ENCODE peak calls at places on chromosomes 4 and X, in nine cellular contexts. One of them, this sample, is unnamed. For H3K4me1, the result is how much of the 10 kb centered on the place peaks cover.

GRCh38 chr4:123349401-123350190 is 47.0 kb upstream of the SPRY1 start:
- DNase-seq in GM23248: no peak
- DNase-seq in right cardiac atrium: no peak
- DNase-seq in OCI-LY7: no peak
- DNase-seq in effector memory CD4-positive, alpha-beta T cell: no peak
- DNase-seq in neural progenitor cell: peak
- DNase-seq in fibroblast of lung: peak
- DNase-seq in left ventricle myocardium inferior: no peak
- DNase-seq in left lung: no peak
- DNase-seq in this sample: no peak

GRCh38 chrX:72306085-72306801 is 529 bp upstream of the CITED1 start:
- DNase-seq in GM23248: peak
- DNase-seq in right cardiac atrium: no peak
- DNase-seq in OCI-LY7: no peak
- DNase-seq in effector memory CD4-positive, alpha-beta T cell: no peak
- DNase-seq in neural progenitor cell: peak
- DNase-seq in fibroblast of lung: peak
- DNase-seq in left ventricle myocardium inferior: no peak
- DNase-seq in left lung: no peak
- DNase-seq in this sample: no peak

GRCh38 chr4:172344266-172344772 is 531.1 kb downstream of the GALNTL6 start:
- DNase-seq in GM23248: no peak
- DNase-seq in right cardiac atrium: no peak
- DNase-seq in OCI-LY7: no peak
- DNase-seq in effector memory CD4-positive, alpha-beta T cell: no peak
- DNase-seq in neural progenitor cell: no peak
- DNase-seq in fibroblast of lung: no peak
- DNase-seq in left ventricle myocardium inferior: no peak
- DNase-seq in left lung: no peak
- DNase-seq in this sample: no peak

GRCh38 chr4:733631-733980 is 28.0 kb downstream of the PCGF3 start:
- DNase-seq in GM23248: no peak
- DNase-seq in right cardiac atrium: peak
- DNase-seq in OCI-LY7: no peak
- DNase-seq in effector memory CD4-positive, alpha-beta T cell: no peak
- DNase-seq in neural progenitor cell: no peak
- DNase-seq in fibroblast of lung: no peak
- DNase-seq in left ventricle myocardium inferior: no peak
- DNase-seq in left lung: no peak
- DNase-seq in this sample: peak

GRCh38 chrX:116204947-116205346 is 34.4 kb downstream of the AGTR2 start:
- DNase-seq in GM23248: peak
- DNase-seq in right cardiac atrium: no peak
- DNase-seq in OCI-LY7: peak
- DNase-seq in effector memory CD4-positive, alpha-beta T cell: no peak
- DNase-seq in neural progenitor cell: peak
- DNase-seq in fibroblast of lung: peak
- DNase-seq in left ventricle myocardium inferior: no peak
- DNase-seq in left lung: no peak
- DNase-seq in this sample: no peak

GRCh38 chr4:145276044-145276443 is 95.7 kb upstream of the OTUD4 start:
- DNase-seq in GM23248: no peak
- DNase-seq in right cardiac atrium: no peak
- DNase-seq in OCI-LY7: no peak
- DNase-seq in effector memory CD4-positive, alpha-beta T cell: no peak
- DNase-seq in neural progenitor cell: no peak
- DNase-seq in fibroblast of lung: no peak
- DNase-seq in left ventricle myocardium inferior: no peak
- DNase-seq in left lung: no peak
- DNase-seq in this sample: no peak

GRCh38 chr4:3389186-3389878 is 52.4 kb upstream of the HGFAC start:
- DNase-seq in GM23248: no peak
- DNase-seq in right cardiac atrium: no peak
- DNase-seq in OCI-LY7: no peak
- DNase-seq in effector memory CD4-positive, alpha-beta T cell: no peak
- DNase-seq in neural progenitor cell: no peak
- DNase-seq in fibroblast of lung: no peak
- DNase-seq in left ventricle myocardium inferior: peak
- DNase-seq in left lung: no peak
- DNase-seq in this sample: no peak

GRCh38 chrX:153460826-153461225 is 9.6 kb downstream of the HAUS7 start:
- DNase-seq in GM23248: peak
- DNase-seq in right cardiac atrium: peak
- DNase-seq in OCI-LY7: peak
- DNase-seq in effector memory CD4-positive, alpha-beta T cell: peak
- DNase-seq in neural progenitor cell: peak
- DNase-seq in fibroblast of lung: peak
- DNase-seq in left ventricle myocardium inferior: no peak
- DNase-seq in left lung: no peak
- DNase-seq in this sample: peak

GRCh38 chr4:128310266-128310697 is 22.7 kb upstream of the PGRMC2 start:
- DNase-seq in GM23248: no peak
- DNase-seq in right cardiac atrium: peak
- DNase-seq in OCI-LY7: no peak
- DNase-seq in effector memory CD4-positive, alpha-beta T cell: no peak
- DNase-seq in neural progenitor cell: peak
- DNase-seq in fibroblast of lung: no peak
- DNase-seq in left ventricle myocardium inferior: peak
- DNase-seq in left lung: no peak
- DNase-seq in this sample: peak

GRCh38 chr4:70182517-70183167 is 12.9 kb upstream of the ODAM start:
- DNase-seq in GM23248: no peak
- DNase-seq in right cardiac atrium: no peak
- DNase-seq in OCI-LY7: no peak
- DNase-seq in effector memory CD4-positive, alpha-beta T cell: no peak
- DNase-seq in neural progenitor cell: no peak
- DNase-seq in fibroblast of lung: no peak
- DNase-seq in left ventricle myocardium inferior: no peak
- DNase-seq in left lung: no peak
- DNase-seq in this sample: no peak

GRCh38 chr4:122958505-122958904 is 36.1 kb upstream of the NUDT6 start:
- DNase-seq in GM23248: no peak
- DNase-seq in right cardiac atrium: no peak
- DNase-seq in OCI-LY7: no peak
- DNase-seq in effector memory CD4-positive, alpha-beta T cell: no peak
- DNase-seq in neural progenitor cell: no peak
- DNase-seq in fibroblast of lung: no peak
- DNase-seq in left ventricle myocardium inferior: no peak
- DNase-seq in left lung: no peak
- DNase-seq in this sample: no peak

GRCh38 chr4:17595471-17596005 is 18.5 kb downstream of the LAP3 start:
- DNase-seq in GM23248: no peak
- DNase-seq in right cardiac atrium: no peak
- DNase-seq in OCI-LY7: peak
- DNase-seq in effector memory CD4-positive, alpha-beta T cell: no peak
- DNase-seq in neural progenitor cell: no peak
- DNase-seq in fibroblast of lung: no peak
- DNase-seq in left ventricle myocardium inferior: no peak
- DNase-seq in left lung: no peak
- DNase-seq in this sample: no peak

GRCh38 chr4:150960818-150961217 is 54.3 kb downstream of the LRBA start:
- DNase-seq in GM23248: peak
- DNase-seq in right cardiac atrium: peak
- DNase-seq in OCI-LY7: peak
- DNase-seq in effector memory CD4-positive, alpha-beta T cell: no peak
- DNase-seq in neural progenitor cell: peak
- DNase-seq in fibroblast of lung: no peak
- DNase-seq in left ventricle myocardium inferior: no peak
- DNase-seq in left lung: no peak
- DNase-seq in this sample: no peak

GRCh38 chrX:130109429-130110378 is 593 bp downstream of the ELF4 start:
- DNase-seq in GM23248: peak
- DNase-seq in right cardiac atrium: peak
- DNase-seq in OCI-LY7: peak
- DNase-seq in effector memory CD4-positive, alpha-beta T cell: no peak
- DNase-seq in neural progenitor cell: peak
- DNase-seq in fibroblast of lung: no peak
- DNase-seq in left ventricle myocardium inferior: no peak
- DNase-seq in left lung: no peak
- DNase-seq in this sample: peak

GRCh38 chr4:33395731-33396485 is 2675.7 kb downstream of the PCDH7 start:
- DNase-seq in GM23248: no peak
- DNase-seq in right cardiac atrium: no peak
- DNase-seq in OCI-LY7: no peak
- DNase-seq in effector memory CD4-positive, alpha-beta T cell: no peak
- DNase-seq in neural progenitor cell: no peak
- DNase-seq in fibroblast of lung: peak
- DNase-seq in left ventricle myocardium inferior: no peak
- DNase-seq in left lung: no peak
- DNase-seq in this sample: no peak

GRCh38 chr4:87007345-87008181 is 72.8 kb downstream of the AFF1 start:
- DNase-seq in GM23248: peak
- DNase-seq in right cardiac atrium: peak
- DNase-seq in OCI-LY7: peak
- DNase-seq in effector memory CD4-positive, alpha-beta T cell: peak
- DNase-seq in neural progenitor cell: peak
- DNase-seq in fibroblast of lung: peak
- DNase-seq in left ventricle myocardium inferior: peak
- DNase-seq in left lung: peak
- DNase-seq in this sample: peak

GRCh38 chrX:41265615-41266014 is 68.3 kb upstream of the DDX3X start:
- DNase-seq in GM23248: peak
- DNase-seq in right cardiac atrium: no peak
- DNase-seq in OCI-LY7: no peak
- DNase-seq in effector memory CD4-positive, alpha-beta T cell: peak
- DNase-seq in neural progenitor cell: no peak
- DNase-seq in fibroblast of lung: peak
- DNase-seq in left ventricle myocardium inferior: no peak
- DNase-seq in left lung: no peak
- DNase-seq in this sample: no peak

GRCh38 chrX:150337026-150337425 is 26.1 kb upstream of the MAMLD1 start:
- DNase-seq in GM23248: no peak
- DNase-seq in right cardiac atrium: no peak
- DNase-seq in OCI-LY7: no peak
- DNase-seq in effector memory CD4-positive, alpha-beta T cell: no peak
- DNase-seq in neural progenitor cell: no peak
- DNase-seq in fibroblast of lung: no peak
- DNase-seq in left ventricle myocardium inferior: no peak
- DNase-seq in left lung: no peak
- DNase-seq in this sample: no peak

GRCh38 chr4:140094701-140095420 is 59.1 kb downstream of the MAML3 start:
- DNase-seq in GM23248: no peak
- DNase-seq in right cardiac atrium: peak
- DNase-seq in OCI-LY7: no peak
- DNase-seq in effector memory CD4-positive, alpha-beta T cell: peak
- DNase-seq in neural progenitor cell: no peak
- DNase-seq in fibroblast of lung: peak
- DNase-seq in left ventricle myocardium inferior: peak
- DNase-seq in left lung: peak
- DNase-seq in this sample: peak
- H3K4me1 ChIP-seq in GM23248: half or more
- H3K4me1 ChIP-seq in right cardiac atrium: under half
- H3K4me1 ChIP-seq in OCI-LY7: under half
- H3K4me1 ChIP-seq in effector memory CD4-positive, alpha-beta T cell: under half
- H3K4me1 ChIP-seq in neural progenitor cell: under half
- H3K4me1 ChIP-seq in fibroblast of lung: under half
- H3K4me1 ChIP-seq in left ventricle myocardium inferior: half or more
- H3K4me1 ChIP-seq in left lung: under half
- H3K4me1 ChIP-seq in this sample: half or more

GRCh38 chr4:138238521-138239292 is 3.4 kb downstream of the SLC7A11 start:
- DNase-seq in GM23248: no peak
- DNase-seq in right cardiac atrium: no peak
- DNase-seq in OCI-LY7: no peak
- DNase-seq in effector memory CD4-positive, alpha-beta T cell: no peak
- DNase-seq in neural progenitor cell: no peak
- DNase-seq in fibroblast of lung: no peak
- DNase-seq in left ventricle myocardium inferior: no peak
- DNase-seq in left lung: no peak
- DNase-seq in this sample: no peak
- H3K27ac ChIP-seq in GM23248: peak
- H3K27ac ChIP-seq in right cardiac atrium: no peak
- H3K27ac ChIP-seq in OCI-LY7: no peak
- H3K27ac ChIP-seq in effector memory CD4-positive, alpha-beta T cell: no peak
- H3K27ac ChIP-seq in neural progenitor cell: no peak
- H3K27ac ChIP-seq in fibroblast of lung: peak
- H3K27ac ChIP-seq in left ventricle myocardium inferior: no peak
- H3K27ac ChIP-seq in left lung: no peak
- H3K27ac ChIP-seq in this sample: no peak

DNA sequence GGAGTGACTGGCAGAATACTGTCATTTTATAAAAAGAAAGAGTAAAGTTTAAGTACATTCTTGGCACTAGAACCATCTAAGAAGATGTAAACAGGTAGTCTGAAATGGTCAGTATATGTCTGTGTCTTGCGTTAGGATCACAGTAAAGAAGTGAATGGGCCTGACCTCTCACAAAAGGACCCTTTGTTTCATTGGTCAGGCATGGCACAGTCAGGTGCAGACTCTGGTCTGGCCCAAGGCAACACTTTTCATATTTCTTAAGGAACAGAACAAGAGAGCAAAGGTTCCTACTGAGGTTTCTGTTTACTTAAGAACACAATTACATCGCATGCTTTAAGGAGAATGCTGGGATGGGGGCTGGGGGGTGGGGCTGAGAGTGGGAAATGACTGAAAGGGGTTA is 48.1 kb downstream of the RPGR start:
- DNase-seq in GM23248: no peak
- DNase-seq in right cardiac atrium: no peak
- DNase-seq in OCI-LY7: no peak
- DNase-seq in effector memory CD4-positive, alpha-beta T cell: no peak
- DNase-seq in neural progenitor cell: peak
- DNase-seq in fibroblast of lung: no peak
- DNase-seq in left ventricle myocardium inferior: no peak
- DNase-seq in left lung: no peak
- DNase-seq in this sample: no peak
- H3K4me1 ChIP-seq in GM23248: under half
- H3K4me1 ChIP-seq in right cardiac atrium: under half
- H3K4me1 ChIP-seq in OCI-LY7: under half
- H3K4me1 ChIP-seq in effector memory CD4-positive, alpha-beta T cell: under half
- H3K4me1 ChIP-seq in neural progenitor cell: under half
- H3K4me1 ChIP-seq in fibroblast of lung: under half
- H3K4me1 ChIP-seq in left ventricle myocardium inferior: under half
- H3K4me1 ChIP-seq in left lung: under half
- H3K4me1 ChIP-seq in this sample: under half

DNA sequence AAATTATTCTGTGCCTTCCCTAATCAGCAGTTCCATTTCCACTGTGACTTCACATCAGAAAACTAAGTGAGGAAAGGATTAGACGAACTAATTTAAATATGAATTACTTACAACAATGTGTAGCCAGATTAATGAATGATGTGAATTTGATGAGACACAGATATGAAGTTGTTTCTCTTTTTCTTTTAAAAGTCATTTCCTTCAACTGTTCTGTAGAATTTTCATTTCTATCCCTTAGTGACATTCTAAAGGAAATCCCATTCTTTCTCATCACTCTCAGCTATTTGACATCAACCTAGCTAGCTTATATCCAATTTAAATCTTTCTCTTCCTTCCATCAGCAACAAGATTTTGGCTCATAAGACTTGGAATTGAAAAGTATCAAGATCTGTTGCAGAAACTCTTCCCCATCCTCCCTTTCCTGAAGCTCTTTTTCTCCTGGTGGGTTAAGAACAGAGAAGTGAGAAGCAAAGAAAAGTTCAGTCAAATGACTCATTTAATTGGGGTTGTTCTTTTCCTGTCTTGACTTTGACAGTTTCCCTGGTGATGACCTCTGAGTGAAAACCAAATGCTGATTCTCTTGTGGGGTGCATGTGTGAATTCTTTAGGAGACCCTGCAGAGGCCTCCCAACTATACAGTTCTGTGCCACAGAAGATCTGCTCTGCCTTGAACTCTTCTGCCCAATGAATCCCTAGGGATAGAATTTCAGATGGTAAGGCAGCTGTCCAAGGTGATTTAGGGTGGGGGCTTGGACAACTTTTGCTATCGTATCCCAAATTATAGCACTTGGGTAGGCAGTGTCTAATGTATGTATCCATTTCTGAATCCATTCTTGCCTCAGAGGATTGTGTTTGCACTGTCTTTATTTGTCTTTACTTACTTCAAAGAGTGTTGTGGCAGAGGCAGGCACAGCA is 232.5 kb upstream of the GPRIN3 start:
- DNase-seq in GM23248: peak
- DNase-seq in right cardiac atrium: no peak
- DNase-seq in OCI-LY7: no peak
- DNase-seq in effector memory CD4-positive, alpha-beta T cell: no peak
- DNase-seq in neural progenitor cell: no peak
- DNase-seq in fibroblast of lung: peak
- DNase-seq in left ventricle myocardium inferior: no peak
- DNase-seq in left lung: no peak
- DNase-seq in this sample: no peak
- H3K27ac ChIP-seq in GM23248: peak
- H3K27ac ChIP-seq in right cardiac atrium: no peak
- H3K27ac ChIP-seq in OCI-LY7: no peak
- H3K27ac ChIP-seq in effector memory CD4-positive, alpha-beta T cell: no peak
- H3K27ac ChIP-seq in neural progenitor cell: no peak
- H3K27ac ChIP-seq in fibroblast of lung: peak
- H3K27ac ChIP-seq in left ventricle myocardium inferior: no peak
- H3K27ac ChIP-seq in left lung: no peak
- H3K27ac ChIP-seq in this sample: no peak

This sample was measured in psoas muscle.